ENCODE peak calls at places on chromosomes 1 and 21, in four cellular contexts. F is K562, V is H1, N is HCT116. Y is an unnamed sample.

GRCh38 chr1:244054924-244055263 is 3.8 kb downstream of the ZBTB18 start:
- DNase-seq in F (no peak), V (no peak), N (no peak), Y (no peak)

GRCh38 chr1:44670751-44671640 is 3.3 kb downstream of the TMEM53 start:
- DNase-seq in F (no peak), V (no peak), N (no peak), Y (no peak)

GRCh38 chr1:3389093-3389833 is 65.2 kb upstream of the ARHGEF16 start:
- DNase-seq in F (no peak), V (no peak), N (no peak), Y (no peak)

GRCh38 chr1:211910917-211911485 is 80.4 kb upstream of the LPGAT1 start:
- DNase-seq in F (no peak), V (no peak), N (no peak), Y (no peak)

GRCh38 chr1:219517031-219517430 is 95.9 kb downstream of the ZC3H11B start:
- DNase-seq in F (no peak), V (no peak), N (peak; percentile 6), Y (no peak)

GRCh38 chr1:237111807-237112206 is 69.8 kb downstream of the RYR2 start:
- DNase-seq in F (no peak), V (no peak), N (no peak), Y (no peak)

GRCh38 chr1:236417325-236417724 is 23.2 kb downstream of the EDARADD start:
- DNase-seq in F (no peak), V (no peak), N (no peak), Y (no peak)

GRCh38 chr1:231029841-231030240 is 10.2 kb downstream of the FAM89A start:
- DNase-seq in F (no peak), V (no peak), N (no peak), Y (no peak)

GRCh38 chr1:199044191-199044590 is 405.4 kb downstream of the PTPRC start:
- DNase-seq in F (no peak), V (no peak), N (no peak), Y (no peak)

GRCh38 chr1:69638673-69639072 is 71.0 kb downstream of the LRRC7 start:
- DNase-seq in F (no peak), V (no peak), N (no peak), Y (no peak)

GRCh38 chr1:154609398-154610380 is 1.7 kb upstream of the ADAR start:
- DNase-seq in F (no peak), V (peak; percentile 77), N (peak; percentile 34), Y (no peak)

GRCh38 chr1:93659805-93660479 is 21.7 kb downstream of the BCAR3 start:
- DNase-seq in F (peak; percentile 55), V (no peak), N (no peak), Y (peak; percentile 73)

GRCh38 chr1:155673003-155673402 is 15.6 kb downstream of the YY1AP1 start:
- DNase-seq in F (no peak), V (no peak), N (no peak), Y (no peak)

GRCh38 chr1:203797948-203798347 is 2.5 kb downstream of the ZBED6 start:
- DNase-seq in F (peak; percentile 27), V (no peak), N (no peak), Y (peak; percentile 9)

GRCh38 chr1:193448682-193449461 is 262.5 kb upstream of the B3GALT2 start:
- DNase-seq in F (no peak), V (no peak), N (no peak), Y (no peak)

GRCh38 chr1:230735447-230735846 is 11.7 kb upstream of the CAPN9 start:
- DNase-seq in F (no peak), V (no peak), N (peak; percentile 29), Y (no peak)

GRCh38 chr1:13699936-13700520 is at the start of gene PRDM2:
- DNase-seq in F (peak; percentile 63), V (no peak), N (no peak), Y (no peak)

GRCh38 chr1:229130028-229130668 is 140.8 kb upstream of the RAB4A start:
- DNase-seq in F (no peak), V (no peak), N (no peak), Y (peak; percentile 88)

GRCh38 chr1:43285269-43285986 is at the start of gene C1orf210:
- DNase-seq in F (peak; percentile 86), V (peak; percentile 71), N (peak; percentile 81), Y (peak; percentile 62)
- TF ChIP-seq FOSL1 in F (no peak), V (no peak), N (no peak), Y (no peak)

GRCh38 chr1:109790735-109791494 is 27.2 kb upstream of the EPS8L3 start:
- DNase-seq in F (peak; percentile 70), V (no peak), N (peak; percentile 27), Y (peak; percentile 70)

GRCh38 chr1:109790329-109790728 is 26.6 kb upstream of the EPS8L3 start:
- DNase-seq in F (no peak), V (no peak), N (no peak), Y (no peak)

GRCh38 chr1:109792056-109792831 is 28.5 kb upstream of the EPS8L3 start:
- DNase-seq in F (peak; percentile 80), V (no peak), N (no peak), Y (peak; percentile 75)

GRCh38 chr1:109793089-109793485 is 29.4 kb upstream of the EPS8L3 start:
- DNase-seq in F (no peak), V (no peak), N (no peak), Y (no peak)

GRCh38 chr1:109791495-109792040 is 27.8 kb upstream of the EPS8L3 start:
- DNase-seq in F (no peak), V (no peak), N (no peak), Y (no peak)
- TF ChIP-seq FOSL1 in F (no peak), V (no peak), N (no peak), Y (no peak)

GRCh38 chr1:30008372-30008997 is 714.9 kb downstream of the MATN1 start:
- DNase-seq in F (no peak), V (no peak), N (no peak), Y (no peak)
- TF ChIP-seq FOSL1 in F (no peak), V (no peak), N (no peak), Y (no peak)

GRCh38 chr1:10980094-10980577 is 32.3 kb upstream of the TARDBP start:
- DNase-seq in F (no peak), V (peak; percentile 80), N (no peak), Y (peak; percentile 64)
- TF ChIP-seq FOSL1 in F (no peak), V (no peak), N (no peak), Y (no peak)

GRCh38 chr1:174217787-174218574 is 58.7 kb downstream of the RABGAP1L start:
- DNase-seq in F (no peak), V (no peak), N (peak; percentile 21), Y (peak; percentile 21)
- TF ChIP-seq FOSL1 in F (no peak), V (no peak), N (no peak), Y (no peak)

GRCh38 chr21:38126677-38127271 is 130.0 kb upstream of the KCNJ15 start:
- DNase-seq in F (peak; percentile 75), V (no peak), N (peak; percentile 1), Y (peak; percentile 35)
- TF ChIP-seq FOSL1 in F (no peak), V (no peak), N (no peak), Y (no peak)

GRCh38 chr1:43614211-43614610 is 35.7 kb upstream of the KDM4A start:
- DNase-seq in F (no peak), V (no peak), N (no peak), Y (no peak)
- TF ChIP-seq FOSL1 in F (no peak), V (no peak), N (no peak), Y (no peak)

Y was measured in HepG2.